ENCODE peak calls at places on chromosomes 7 and 10, in nine cellular contexts. One of them, this sample, is unnamed.

GRCh38 chr7:137469191-137469811 is 125.8 kb upstream of the PTN start:
- DNase-seq in brain microvascular endothelial cell: no peak
- DNase-seq in body of pancreas: no peak
- DNase-seq in AG04450: no peak
- DNase-seq in hepatocyte: no peak
- DNase-seq in Panc1: no peak
- DNase-seq in HCT116: no peak
- DNase-seq in pancreas: no peak
- DNase-seq in uterus: no peak
- DNase-seq in this sample: no peak

GRCh38 chr7:149261321-149261828 is 621 bp upstream of the ZNF783 start:
- DNase-seq in brain microvascular endothelial cell: no peak
- DNase-seq in body of pancreas: no peak
- DNase-seq in AG04450: no peak
- DNase-seq in hepatocyte: peak
- DNase-seq in Panc1: no peak
- DNase-seq in HCT116: no peak
- DNase-seq in pancreas: no peak
- DNase-seq in uterus: no peak
- DNase-seq in this sample: no peak

GRCh38 chr10:1939016-1939415 is 201.7 kb upstream of the ADARB2 start:
- DNase-seq in brain microvascular endothelial cell: no peak
- DNase-seq in body of pancreas: no peak
- DNase-seq in AG04450: no peak
- DNase-seq in hepatocyte: no peak
- DNase-seq in Panc1: no peak
- DNase-seq in HCT116: no peak
- DNase-seq in pancreas: no peak
- DNase-seq in uterus: no peak
- DNase-seq in this sample: no peak

GRCh38 chr7:70406419-70407189 is 725.3 kb upstream of the GALNT17 start:
- DNase-seq in brain microvascular endothelial cell: no peak
- DNase-seq in body of pancreas: no peak
- DNase-seq in AG04450: no peak
- DNase-seq in hepatocyte: no peak
- DNase-seq in Panc1: no peak
- DNase-seq in HCT116: no peak
- DNase-seq in pancreas: no peak
- DNase-seq in uterus: no peak
- DNase-seq in this sample: no peak

GRCh38 chr10:116408716-116409115 is 18.9 kb upstream of the PNLIPRP3 start:
- DNase-seq in brain microvascular endothelial cell: no peak
- DNase-seq in body of pancreas: no peak
- DNase-seq in AG04450: no peak
- DNase-seq in hepatocyte: no peak
- DNase-seq in Panc1: no peak
- DNase-seq in HCT116: no peak
- DNase-seq in pancreas: no peak
- DNase-seq in uterus: no peak
- DNase-seq in this sample: no peak

GRCh38 chr10:58653139-58653538 is 140.5 kb downstream of the BICC1 start:
- DNase-seq in brain microvascular endothelial cell: no peak
- DNase-seq in body of pancreas: no peak
- DNase-seq in AG04450: no peak
- DNase-seq in hepatocyte: no peak
- DNase-seq in Panc1: no peak
- DNase-seq in HCT116: no peak
- DNase-seq in pancreas: no peak
- DNase-seq in uterus: no peak
- DNase-seq in this sample: no peak

GRCh38 chr7:45065031-45065995 is 23.5 kb downstream of the NACAD start:
- DNase-seq in brain microvascular endothelial cell: no peak
- DNase-seq in body of pancreas: no peak
- DNase-seq in AG04450: no peak
- DNase-seq in hepatocyte: no peak
- DNase-seq in Panc1: no peak
- DNase-seq in HCT116: no peak
- DNase-seq in pancreas: no peak
- DNase-seq in uterus: no peak
- DNase-seq in this sample: no peak

GRCh38 chr7:64181586-64181985 is 25.4 kb upstream of the ZNF735 start:
- DNase-seq in brain microvascular endothelial cell: no peak
- DNase-seq in body of pancreas: no peak
- DNase-seq in AG04450: no peak
- DNase-seq in hepatocyte: no peak
- DNase-seq in Panc1: no peak
- DNase-seq in HCT116: no peak
- DNase-seq in pancreas: no peak
- DNase-seq in uterus: no peak
- DNase-seq in this sample: no peak

GRCh38 chr7:24756545-24756988 is 697 bp downstream of the GSDME start:
- DNase-seq in brain microvascular endothelial cell: no peak
- DNase-seq in body of pancreas: no peak
- DNase-seq in AG04450: no peak
- DNase-seq in hepatocyte: peak
- DNase-seq in Panc1: no peak
- DNase-seq in HCT116: no peak
- DNase-seq in pancreas: peak
- DNase-seq in uterus: no peak
- DNase-seq in this sample: no peak

GRCh38 chr10:131453772-131454634 is 142.5 kb upstream of the TCERG1L start:
- DNase-seq in brain microvascular endothelial cell: peak
- DNase-seq in body of pancreas: peak
- DNase-seq in AG04450: no peak
- DNase-seq in hepatocyte: peak
- DNase-seq in Panc1: no peak
- DNase-seq in HCT116: peak
- DNase-seq in pancreas: peak
- DNase-seq in uterus: no peak
- DNase-seq in this sample: no peak

GRCh38 chr7:18698258-18698734 is 202.7 kb downstream of the HDAC9 start:
- DNase-seq in brain microvascular endothelial cell: no peak
- DNase-seq in body of pancreas: no peak
- DNase-seq in AG04450: no peak
- DNase-seq in hepatocyte: no peak
- DNase-seq in Panc1: no peak
- DNase-seq in HCT116: no peak
- DNase-seq in pancreas: no peak
- DNase-seq in uterus: no peak
- DNase-seq in this sample: no peak

GRCh38 chr10:118310822-118311221 is 31.3 kb downstream of the FAM204A start:
- DNase-seq in brain microvascular endothelial cell: no peak
- DNase-seq in body of pancreas: no peak
- DNase-seq in AG04450: no peak
- DNase-seq in hepatocyte: no peak
- DNase-seq in Panc1: no peak
- DNase-seq in HCT116: no peak
- DNase-seq in pancreas: no peak
- DNase-seq in uterus: no peak
- DNase-seq in this sample: no peak

GRCh38 chr10:63611078-63611477 is 89.9 kb downstream of the REEP3 start:
- DNase-seq in brain microvascular endothelial cell: no peak
- DNase-seq in body of pancreas: no peak
- DNase-seq in AG04450: no peak
- DNase-seq in hepatocyte: no peak
- DNase-seq in Panc1: no peak
- DNase-seq in HCT116: no peak
- DNase-seq in pancreas: no peak
- DNase-seq in uterus: no peak
- DNase-seq in this sample: no peak

GRCh38 chr7:108415821-108416536 is 40.3 kb downstream of the NRCAM start:
- DNase-seq in brain microvascular endothelial cell: peak
- DNase-seq in body of pancreas: peak
- DNase-seq in AG04450: no peak
- DNase-seq in hepatocyte: no peak
- DNase-seq in Panc1: no peak
- DNase-seq in HCT116: no peak
- DNase-seq in pancreas: no peak
- DNase-seq in uterus: no peak
- DNase-seq in this sample: no peak

GRCh38 chr10:63520463-63521388 is 475 bp upstream of the REEP3 start:
- DNase-seq in brain microvascular endothelial cell: peak
- DNase-seq in body of pancreas: peak
- DNase-seq in AG04450: no peak
- DNase-seq in hepatocyte: peak
- DNase-seq in Panc1: no peak
- DNase-seq in HCT116: peak
- DNase-seq in pancreas: no peak
- DNase-seq in uterus: peak
- DNase-seq in this sample: peak

GRCh38 chr7:130890176-130891020 is 156.4 kb upstream of the KLF14 start:
- DNase-seq in brain microvascular endothelial cell: no peak
- DNase-seq in body of pancreas: no peak
- DNase-seq in AG04450: no peak
- DNase-seq in hepatocyte: no peak
- DNase-seq in Panc1: no peak
- DNase-seq in HCT116: no peak
- DNase-seq in pancreas: no peak
- DNase-seq in uterus: no peak
- DNase-seq in this sample: peak

DNA sequence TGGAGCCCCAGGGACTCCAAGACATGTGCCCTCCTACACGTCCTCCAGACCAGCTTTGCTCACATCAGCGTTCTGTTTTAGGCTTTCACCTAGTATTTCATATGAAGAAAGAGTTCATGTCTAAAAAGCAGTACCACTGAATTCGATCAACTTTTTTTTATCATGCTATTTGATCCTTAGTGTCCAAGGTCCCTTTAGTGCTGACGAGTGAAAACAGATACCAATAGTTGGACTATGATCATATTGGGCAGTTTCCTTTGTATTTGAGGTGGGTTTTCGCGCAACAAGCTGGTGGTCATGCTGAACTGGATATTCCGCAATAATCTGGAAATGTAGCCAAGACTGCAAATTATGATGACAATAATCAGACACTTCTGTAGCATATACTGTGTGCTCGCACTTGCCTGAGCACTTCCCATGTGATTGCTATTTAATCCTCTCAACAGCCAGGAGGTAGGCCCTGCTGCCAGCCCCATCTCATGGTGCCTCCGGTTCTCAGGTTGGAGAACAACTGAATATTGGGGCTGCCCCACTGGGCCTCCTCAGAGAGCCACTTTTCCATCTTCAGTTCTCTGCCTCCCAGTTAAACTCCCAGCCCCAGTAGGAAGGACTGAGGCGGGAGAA is 65.9 kb downstream of the RBM20 start:
- DNase-seq in brain microvascular endothelial cell: no peak
- DNase-seq in body of pancreas: no peak
- DNase-seq in AG04450: no peak
- DNase-seq in hepatocyte: no peak
- DNase-seq in Panc1: no peak
- DNase-seq in HCT116: no peak
- DNase-seq in pancreas: no peak
- DNase-seq in uterus: no peak
- DNase-seq in this sample: no peak
- H3K27ac ChIP-seq in brain microvascular endothelial cell: no peak
- H3K27ac ChIP-seq in body of pancreas: no peak
- H3K27ac ChIP-seq in AG04450: no peak
- H3K27ac ChIP-seq in hepatocyte: no peak
- H3K27ac ChIP-seq in Panc1: no peak
- H3K27ac ChIP-seq in HCT116: no peak
- H3K27ac ChIP-seq in pancreas: no peak
- H3K27ac ChIP-seq in uterus: no peak
- H3K27ac ChIP-seq in this sample: no peak

DNA sequence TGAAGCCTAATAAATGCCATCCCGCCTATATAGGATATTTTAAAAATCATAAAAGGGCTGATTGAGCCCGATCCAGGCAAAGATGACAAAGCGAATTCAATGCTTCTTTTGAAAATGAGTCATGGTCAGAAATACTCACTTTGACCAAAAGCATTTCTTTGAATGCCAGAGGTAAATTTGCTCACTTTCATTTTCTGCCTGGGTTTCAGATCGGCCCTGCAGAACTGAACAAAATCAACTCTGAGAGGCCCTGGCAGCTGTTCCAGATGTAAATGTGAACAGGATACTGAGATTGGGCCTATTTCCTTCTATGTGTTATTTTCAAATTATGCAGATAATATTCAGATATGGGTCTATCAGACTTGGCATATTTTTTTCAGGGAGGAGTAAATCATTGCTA is 114.8 kb upstream of the ARID5B start:
- DNase-seq in brain microvascular endothelial cell: peak
- DNase-seq in body of pancreas: no peak
- DNase-seq in AG04450: no peak
- DNase-seq in hepatocyte: no peak
- DNase-seq in Panc1: no peak
- DNase-seq in HCT116: peak
- DNase-seq in pancreas: no peak
- DNase-seq in uterus: no peak
- DNase-seq in this sample: no peak
- H3K4me3 ChIP-seq in brain microvascular endothelial cell: no peak
- H3K4me3 ChIP-seq in body of pancreas: no peak
- H3K4me3 ChIP-seq in AG04450: no peak
- H3K4me3 ChIP-seq in hepatocyte: no peak
- H3K4me3 ChIP-seq in Panc1: no peak
- H3K4me3 ChIP-seq in HCT116: peak
- H3K4me3 ChIP-seq in pancreas: no peak
- H3K4me3 ChIP-seq in uterus: peak
- H3K4me3 ChIP-seq in this sample: no peak

DNA sequence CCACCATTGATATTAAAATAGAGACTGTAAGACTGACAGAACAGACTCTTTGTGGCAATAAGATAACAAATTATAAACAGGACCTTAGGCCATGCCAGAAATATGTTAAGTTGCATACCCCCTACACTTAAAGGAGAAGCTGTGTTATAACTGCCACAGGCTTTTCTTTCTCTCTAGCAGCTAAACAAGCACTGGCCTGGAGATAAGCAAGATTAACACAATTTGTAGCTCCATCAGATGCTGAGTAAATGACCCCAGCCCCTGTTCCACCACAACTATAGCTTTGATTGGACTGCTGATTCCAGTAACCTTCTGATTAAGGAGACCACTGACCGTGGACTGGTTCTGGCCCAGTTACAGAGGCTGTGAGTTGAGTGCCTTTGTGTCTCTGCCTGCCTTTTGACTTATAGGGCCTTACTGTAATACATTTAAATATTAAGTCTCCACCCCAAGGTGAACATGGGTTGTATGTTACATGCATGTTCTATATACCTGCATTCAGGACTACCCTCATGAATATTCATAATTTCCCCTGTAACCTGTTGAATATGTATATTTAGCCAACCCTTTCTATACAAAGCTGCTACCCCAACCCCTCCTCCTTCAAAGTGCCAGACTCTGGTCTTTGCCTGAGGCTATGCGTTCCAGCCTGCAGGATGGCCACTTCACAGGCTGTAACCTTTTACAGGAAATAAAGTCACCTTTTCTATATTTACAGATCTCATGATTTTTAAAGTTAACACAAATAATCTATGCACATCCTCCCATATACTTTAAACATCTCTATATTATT is 10.3 kb upstream of the UNC5B start:
- DNase-seq in brain microvascular endothelial cell: no peak
- DNase-seq in body of pancreas: no peak
- DNase-seq in AG04450: no peak
- DNase-seq in hepatocyte: no peak
- DNase-seq in Panc1: no peak
- DNase-seq in HCT116: no peak
- DNase-seq in pancreas: no peak
- DNase-seq in uterus: no peak
- DNase-seq in this sample: no peak
- H3K27ac ChIP-seq in brain microvascular endothelial cell: no peak
- H3K27ac ChIP-seq in body of pancreas: no peak
- H3K27ac ChIP-seq in AG04450: no peak
- H3K27ac ChIP-seq in hepatocyte: no peak
- H3K27ac ChIP-seq in Panc1: no peak
- H3K27ac ChIP-seq in HCT116: no peak
- H3K27ac ChIP-seq in pancreas: no peak
- H3K27ac ChIP-seq in uterus: no peak
- H3K27ac ChIP-seq in this sample: no peak

GRCh38 chr7:2687338-2687869 is 598 bp upstream of the AMZ1 start:
- DNase-seq in brain microvascular endothelial cell: peak
- DNase-seq in body of pancreas: peak
- DNase-seq in AG04450: no peak
- DNase-seq in hepatocyte: no peak
- DNase-seq in Panc1: no peak
- DNase-seq in HCT116: no peak
- DNase-seq in pancreas: no peak
- DNase-seq in uterus: no peak
- DNase-seq in this sample: no peak
- H3K4me3 ChIP-seq in brain microvascular endothelial cell: peak
- H3K4me3 ChIP-seq in body of pancreas: no peak
- H3K4me3 ChIP-seq in AG04450: peak
- H3K4me3 ChIP-seq in hepatocyte: no peak
- H3K4me3 ChIP-seq in Panc1: peak
- H3K4me3 ChIP-seq in HCT116: no peak
- H3K4me3 ChIP-seq in pancreas: no peak
- H3K4me3 ChIP-seq in uterus: no peak
- H3K4me3 ChIP-seq in this sample: no peak